ENCODE peak calls at places on chromosome 11, in four cellular contexts. One of them, this sample, is unnamed.

GRCh38 chr11:108819957-108820356 is 155.1 kb downstream of the DDX10 start:
- DNase-seq in tibial artery: no peak
- DNase-seq in right atrium auricular region: no peak
- DNase-seq in epithelial cell of esophagus: no peak
- DNase-seq in this sample: no peak

GRCh38 chr11:12868315-12869073 is 140.6 kb upstream of the RASSF10 start:
- DNase-seq in tibial artery: no peak
- DNase-seq in right atrium auricular region: no peak
- DNase-seq in epithelial cell of esophagus: peak
- DNase-seq in this sample: peak

GRCh38 chr11:87421422-87421821 is 383.7 kb downstream of the TMEM135 start:
- DNase-seq in tibial artery: peak
- DNase-seq in right atrium auricular region: no peak
- DNase-seq in epithelial cell of esophagus: peak
- DNase-seq in this sample: peak

GRCh38 chr11:120055646-120056045 is 82.3 kb downstream of the TRIM29 start:
- DNase-seq in tibial artery: no peak
- DNase-seq in right atrium auricular region: no peak
- DNase-seq in epithelial cell of esophagus: peak
- DNase-seq in this sample: peak

GRCh38 chr11:391117-392017 is 2.6 kb upstream of the PKP3 start:
- DNase-seq in tibial artery: no peak
- DNase-seq in right atrium auricular region: no peak
- DNase-seq in epithelial cell of esophagus: no peak
- DNase-seq in this sample: no peak

GRCh38 chr11:62593434-62594044 is 2.2 kb upstream of the TUT1 start:
- DNase-seq in tibial artery: peak
- DNase-seq in right atrium auricular region: peak
- DNase-seq in epithelial cell of esophagus: peak
- DNase-seq in this sample: peak

GRCh38 chr11:115459563-115459962 is 44.7 kb downstream of the CADM1 start:
- DNase-seq in tibial artery: no peak
- DNase-seq in right atrium auricular region: no peak
- DNase-seq in epithelial cell of esophagus: no peak
- DNase-seq in this sample: no peak

GRCh38 chr11:44939673-44940072 is 11.0 kb downstream of the TP53I11 start:
- DNase-seq in tibial artery: peak
- DNase-seq in right atrium auricular region: peak
- DNase-seq in epithelial cell of esophagus: no peak
- DNase-seq in this sample: no peak

GRCh38 chr11:36463781-36464180 is 46.3 kb downstream of the TRAF6 start:
- DNase-seq in tibial artery: no peak
- DNase-seq in right atrium auricular region: no peak
- DNase-seq in epithelial cell of esophagus: no peak
- DNase-seq in this sample: no peak

GRCh38 chr11:117172678-117173421 is 5.7 kb upstream of the SIDT2 start:
- DNase-seq in tibial artery: no peak
- DNase-seq in right atrium auricular region: no peak
- DNase-seq in epithelial cell of esophagus: peak
- DNase-seq in this sample: peak

GRCh38 chr11:12770966-12771597 is 96.9 kb downstream of the TEAD1 start:
- DNase-seq in tibial artery: no peak
- DNase-seq in right atrium auricular region: no peak
- DNase-seq in epithelial cell of esophagus: peak
- DNase-seq in this sample: peak

GRCh38 chr11:21415566-21415965 is 746.2 kb downstream of the NELL1 start:
- DNase-seq in tibial artery: no peak
- DNase-seq in right atrium auricular region: no peak
- DNase-seq in epithelial cell of esophagus: no peak
- DNase-seq in this sample: no peak

GRCh38 chr11:45647786-45648185 is 17.6 kb downstream of the CHST1 start:
- DNase-seq in tibial artery: no peak
- DNase-seq in right atrium auricular region: no peak
- DNase-seq in epithelial cell of esophagus: no peak
- DNase-seq in this sample: no peak

GRCh38 chr11:72250661-72251465 is 6.9 kb upstream of the PHOX2A start:
- DNase-seq in tibial artery: no peak
- DNase-seq in right atrium auricular region: no peak
- DNase-seq in epithelial cell of esophagus: no peak
- DNase-seq in this sample: no peak

GRCh38 chr11:45994421-45995341 is 72.2 kb downstream of the LARGE2 start:
- DNase-seq in tibial artery: no peak
- DNase-seq in right atrium auricular region: no peak
- DNase-seq in epithelial cell of esophagus: peak
- DNase-seq in this sample: no peak

GRCh38 chr11:62223095-62223494 is 14.6 kb downstream of the SCGB2A1 start:
- DNase-seq in tibial artery: no peak
- DNase-seq in right atrium auricular region: no peak
- DNase-seq in epithelial cell of esophagus: no peak
- DNase-seq in this sample: no peak

GRCh38 chr11:67384851-67385366 is 6.9 kb upstream of the RAD9A start:
- DNase-seq in tibial artery: no peak
- DNase-seq in right atrium auricular region: no peak
- DNase-seq in epithelial cell of esophagus: peak
- DNase-seq in this sample: peak

GRCh38 chr11:6488831-6489230 is 7.5 kb downstream of the TIMM10B start:
- DNase-seq in tibial artery: no peak
- DNase-seq in right atrium auricular region: no peak
- DNase-seq in epithelial cell of esophagus: no peak
- DNase-seq in this sample: no peak

GRCh38 chr11:94895971-94896370 is 77.4 kb downstream of the CWC15 start:
- DNase-seq in tibial artery: no peak
- DNase-seq in right atrium auricular region: peak
- DNase-seq in epithelial cell of esophagus: peak
- DNase-seq in this sample: peak

GRCh38 chr11:65278351-65278750 is 16.6 kb downstream of the POLA2 start:
- DNase-seq in tibial artery: no peak
- DNase-seq in right atrium auricular region: no peak
- DNase-seq in epithelial cell of esophagus: no peak
- DNase-seq in this sample: no peak

GRCh38 chr11:65968600-65969482 is 7.3 kb downstream of the SART1 start:
- DNase-seq in tibial artery: no peak
- DNase-seq in right atrium auricular region: no peak
- DNase-seq in epithelial cell of esophagus: peak
- DNase-seq in this sample: no peak

GRCh38 chr11:36558511-36559413 is 9.0 kb upstream of the RAG1 start:
- DNase-seq in tibial artery: no peak
- DNase-seq in right atrium auricular region: no peak
- DNase-seq in epithelial cell of esophagus: no peak
- DNase-seq in this sample: no peak

GRCh38 chr11:119729581-119730346 is 764 bp upstream of the NECTIN1 start:
- DNase-seq in tibial artery: peak
- DNase-seq in right atrium auricular region: peak
- DNase-seq in epithelial cell of esophagus: peak
- DNase-seq in this sample: peak

GRCh38 chr11:124285610-124286344 is 28.0 kb downstream of the OR8D1 start:
- DNase-seq in tibial artery: no peak
- DNase-seq in right atrium auricular region: no peak
- DNase-seq in epithelial cell of esophagus: peak
- DNase-seq in this sample: peak

GRCh38 chr11:11708256-11708655 is 86.5 kb upstream of the GALNT18 start:
- DNase-seq in tibial artery: no peak
- DNase-seq in right atrium auricular region: no peak
- DNase-seq in epithelial cell of esophagus: peak
- DNase-seq in this sample: peak

GRCh38 chr11:61004037-61004641 is 32.7 kb downstream of the CD6 start:
- DNase-seq in tibial artery: no peak
- DNase-seq in right atrium auricular region: no peak
- DNase-seq in epithelial cell of esophagus: no peak
- DNase-seq in this sample: no peak

GRCh38 chr11:81772161-81772560 is 961.5 kb downstream of the FAM181B start:
- DNase-seq in tibial artery: no peak
- DNase-seq in right atrium auricular region: no peak
- DNase-seq in epithelial cell of esophagus: peak
- DNase-seq in this sample: peak

GRCh38 chr11:84408946-84409411 is 1122.8 kb upstream of the CCDC90B start:
- DNase-seq in tibial artery: no peak
- DNase-seq in right atrium auricular region: no peak
- DNase-seq in epithelial cell of esophagus: peak
- DNase-seq in this sample: peak

GRCh38 chr11:39571081-39571480 is 1888.4 kb downstream of the LRRC4C start:
- DNase-seq in tibial artery: no peak
- DNase-seq in right atrium auricular region: no peak
- DNase-seq in epithelial cell of esophagus: no peak
- DNase-seq in this sample: no peak

GRCh38 chr11:61138940-61139339 is 22.3 kb downstream of the VPS37C start:
- DNase-seq in tibial artery: no peak
- DNase-seq in right atrium auricular region: no peak
- DNase-seq in epithelial cell of esophagus: no peak
- DNase-seq in this sample: no peak

GRCh38 chr11:26187639-26188038 is 144.3 kb upstream of the ANO3 start:
- DNase-seq in tibial artery: peak
- DNase-seq in right atrium auricular region: no peak
- DNase-seq in epithelial cell of esophagus: peak
- DNase-seq in this sample: peak

DNA sequence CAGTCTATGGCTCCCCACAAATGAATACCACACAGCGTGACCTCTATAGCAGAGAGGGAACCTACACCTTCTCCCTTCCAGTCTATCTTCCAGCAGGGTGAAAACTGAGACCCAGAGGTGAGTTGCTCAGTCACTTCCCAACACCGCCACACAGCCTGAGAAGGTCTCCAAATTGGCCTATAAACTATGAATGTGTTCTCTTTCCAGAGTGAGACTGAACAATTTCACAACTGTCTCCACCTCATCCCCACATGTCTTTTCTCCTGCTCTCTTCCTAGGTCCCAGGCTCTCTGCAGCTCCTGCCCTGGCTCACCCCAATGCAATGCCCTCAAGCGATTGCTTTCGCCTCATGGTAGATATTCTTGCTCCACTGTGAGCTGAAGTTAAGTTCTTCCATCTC is 14.0 kb downstream of the CLMP start:
- DNase-seq in tibial artery: no peak
- DNase-seq in right atrium auricular region: no peak
- DNase-seq in epithelial cell of esophagus: no peak
- DNase-seq in this sample: no peak
- TF ChIP-seq CTCF in tibial artery: no peak
- TF ChIP-seq CTCF in right atrium auricular region: no peak
- TF ChIP-seq CTCF in epithelial cell of esophagus: no peak
- TF ChIP-seq CTCF in this sample: no peak

GRCh38 chr11:110491577-110492352 is 62.0 kb downstream of the FDX1 start:
- DNase-seq in tibial artery: no peak
- DNase-seq in right atrium auricular region: no peak
- DNase-seq in epithelial cell of esophagus: no peak
- DNase-seq in this sample: no peak

GRCh38 chr11:110488446-110488845 is 58.7 kb downstream of the FDX1 start:
- DNase-seq in tibial artery: no peak
- DNase-seq in right atrium auricular region: no peak
- DNase-seq in epithelial cell of esophagus: no peak
- DNase-seq in this sample: no peak

GRCh38 chr11:110486176-110486575 is 56.4 kb downstream of the FDX1 start:
- DNase-seq in tibial artery: no peak
- DNase-seq in right atrium auricular region: no peak
- DNase-seq in epithelial cell of esophagus: no peak
- DNase-seq in this sample: no peak

DNA sequence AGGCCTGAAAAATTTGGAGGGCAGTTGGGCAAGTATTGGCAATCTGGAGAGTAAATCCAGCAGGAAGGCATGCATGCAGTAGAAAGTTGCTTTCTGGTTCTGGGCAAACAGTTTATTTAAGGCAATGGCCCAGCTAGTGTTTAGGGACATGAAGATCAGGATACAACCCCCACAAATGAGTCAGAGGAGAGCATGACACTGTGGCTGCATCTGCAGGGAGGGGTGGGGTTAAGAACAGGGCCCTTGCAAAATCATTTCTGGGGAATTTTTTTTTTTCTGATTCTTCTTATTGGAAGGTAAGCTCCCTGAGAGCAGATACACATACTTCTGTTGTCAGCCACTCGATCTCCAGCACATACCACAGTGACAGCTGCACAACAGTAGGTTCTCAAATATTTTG is 61.1 kb downstream of the FDX1 start:
- DNase-seq in tibial artery: peak
- DNase-seq in right atrium auricular region: no peak
- DNase-seq in epithelial cell of esophagus: peak
- DNase-seq in this sample: peak
- TF ChIP-seq CTCF in tibial artery: no peak
- TF ChIP-seq CTCF in right atrium auricular region: no peak
- TF ChIP-seq CTCF in epithelial cell of esophagus: no peak
- TF ChIP-seq CTCF in this sample: no peak

GRCh38 chr11:2526808-2527381 is 82.1 kb downstream of the KCNQ1 start:
- DNase-seq in tibial artery: peak
- DNase-seq in right atrium auricular region: no peak
- DNase-seq in epithelial cell of esophagus: no peak
- DNase-seq in this sample: no peak
- TF ChIP-seq CTCF in tibial artery: no peak
- TF ChIP-seq CTCF in right atrium auricular region: no peak
- TF ChIP-seq CTCF in epithelial cell of esophagus: no peak
- TF ChIP-seq CTCF in this sample: peak

DNA sequence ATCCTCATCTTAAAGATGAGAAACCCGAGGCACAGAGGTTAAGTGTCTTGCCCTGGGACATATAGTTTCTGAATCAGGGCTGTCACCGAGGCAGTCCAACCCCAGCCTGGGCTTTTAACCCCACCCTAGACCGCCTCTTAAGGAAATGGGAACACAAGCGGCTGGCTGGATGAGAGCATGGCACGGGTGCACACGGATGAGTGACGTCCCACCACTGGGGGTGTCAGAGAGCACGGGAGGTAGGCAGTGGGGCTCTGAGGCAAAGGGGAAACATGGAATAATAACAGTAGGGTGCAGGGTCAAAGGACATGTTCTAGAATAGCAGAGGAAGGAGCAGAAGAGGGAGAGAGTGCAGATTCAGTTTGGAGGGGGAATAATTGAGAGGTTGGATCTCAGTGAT is 22.3 kb downstream of the PPFIBP2 start:
- DNase-seq in tibial artery: no peak
- DNase-seq in right atrium auricular region: no peak
- DNase-seq in epithelial cell of esophagus: no peak
- DNase-seq in this sample: no peak
- TF ChIP-seq CTCF in tibial artery: no peak
- TF ChIP-seq CTCF in right atrium auricular region: peak
- TF ChIP-seq CTCF in epithelial cell of esophagus: no peak
- TF ChIP-seq CTCF in this sample: peak

DNA sequence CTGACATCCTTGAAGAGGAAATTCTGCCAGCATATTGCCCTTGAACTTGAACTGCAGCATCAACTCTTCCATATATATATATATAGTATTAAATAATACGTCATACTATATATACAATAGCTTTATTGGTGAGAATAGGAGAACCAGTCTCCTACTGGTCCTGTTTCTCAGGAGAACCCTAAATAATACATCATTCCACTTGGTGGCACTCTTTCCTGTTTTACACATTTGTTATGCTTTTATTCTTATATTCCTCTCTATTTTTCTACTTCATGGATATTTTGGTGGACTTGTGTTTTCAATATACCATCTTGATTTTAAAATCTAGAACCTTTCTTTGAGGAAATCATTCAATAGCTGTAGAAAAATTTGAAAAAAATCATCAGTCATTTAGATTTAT is 193.3 kb downstream of the TRPC6 start:
- DNase-seq in tibial artery: no peak
- DNase-seq in right atrium auricular region: no peak
- DNase-seq in epithelial cell of esophagus: peak
- DNase-seq in this sample: peak
- TF ChIP-seq CTCF in tibial artery: peak
- TF ChIP-seq CTCF in right atrium auricular region: peak
- TF ChIP-seq CTCF in epithelial cell of esophagus: peak
- TF ChIP-seq CTCF in this sample: no peak